ENCODE peak calls at places on chromosomes 12 and 14, in ten cellular contexts. F is mesenteric fat pad; C is D721Med; Z is stimulated activated CD8-positive, alpha-beta memory T cell treated with anti-CD3 and anti-CD28 coated beads, Interleukin-7, amount 100 ng/mL, for 24 hours; H is NCI-H1436; X is stimulated activated CD4-positive, alpha-beta T cell treated with anti-CD3 and anti-CD28 coated beads, TNF-alpha, amount 100 ng/mL, for 4 hours; S is lower leg skin; N is OCI-LY7; I is ACHN; U is CD8-positive, alpha-beta T cell. B is an unnamed sample.

GRCh38 chr14:20690848-20691640 is 2.5 kb downstream of the ANG start:
- DNase-seq in H (peak), Z (no peak), U (no peak), F (no peak), I (peak), C (peak), N (peak), S (no peak), X (no peak), B (peak)

GRCh38 chr14:74501135-74501614 is 7.6 kb downstream of the ISCA2 start:
- DNase-seq in C (no peak), H (no peak), F (no peak), U (no peak), N (peak), X (no peak), I (peak), Z (no peak), S (peak), B (no peak)

GRCh38 chr12:111995782-111996480 is 17.0 kb downstream of the TMEM116 start:
- DNase-seq in F (no peak), I (no peak), Z (no peak), S (no peak), C (no peak), H (no peak), X (no peak), U (no peak), N (no peak), B (no peak)

GRCh38 chr14:31902002-31902401 is 175.1 kb upstream of the ARHGAP5 start:
- DNase-seq in X (no peak), F (no peak), S (no peak), Z (no peak), H (no peak), I (no peak), U (no peak), N (no peak), C (no peak), B (no peak)

GRCh38 chr12:48783432-48783831 is 5.5 kb downstream of the ADCY6 start:
- DNase-seq in X (no peak), S (no peak), U (no peak), Z (no peak), C (no peak), I (no peak), H (no peak), F (no peak), N (no peak), B (no peak)

GRCh38 chr12:666766-667308 is 3.6 kb upstream of the NINJ2 start:
- DNase-seq in U (no peak), S (peak), F (no peak), H (no peak), N (no peak), Z (no peak), X (no peak), C (no peak), I (no peak), B (no peak)

GRCh38 chr12:14961466-14962155 is at the start of gene ARHGDIB:
- DNase-seq in U (peak), I (no peak), N (peak), X (no peak), H (no peak), C (no peak), S (peak), F (no peak), Z (no peak), B (peak)

GRCh38 chr14:71355324-71356201 is 448.3 kb downstream of the PCNX1 start:
- DNase-seq in S (no peak), U (no peak), N (no peak), H (no peak), F (no peak), I (no peak), C (no peak), Z (no peak), X (no peak), B (no peak)

GRCh38 chr12:115879354-115879753 is 398.1 kb downstream of the MED13L start:
- DNase-seq in H (no peak), U (no peak), I (no peak), X (no peak), Z (no peak), F (no peak), C (no peak), N (no peak), S (no peak), B (no peak)

GRCh38 chr14:98725676-98726075 is 546.3 kb downstream of the BCL11B start:
- DNase-seq in N (no peak), F (no peak), S (no peak), C (no peak), Z (no peak), U (no peak), X (no peak), H (no peak), I (no peak), B (no peak)

GRCh38 chr14:63308723-63309317 is 9.9 kb downstream of the GPHB5 start:
- DNase-seq in X (no peak), S (no peak), F (no peak), N (peak), Z (no peak), C (no peak), I (peak), U (no peak), H (peak), B (no peak)

GRCh38 chr12:32134144-32134888 is 27.7 kb downstream of the BICD1 start:
- DNase-seq in F (no peak), S (no peak), U (no peak), N (peak), I (peak), X (no peak), C (no peak), H (no peak), Z (peak), B (no peak)

GRCh38 chr14:35808076-35808657 is 928 bp downstream of the RALGAPA1 start:
- DNase-seq in U (no peak), S (no peak), H (peak), I (peak), F (no peak), X (no peak), C (no peak), Z (no peak), N (peak), B (no peak)

GRCh38 chr14:103186894-103187586 is 63.8 kb downstream of the TNFAIP2 start:
- DNase-seq in X (no peak), C (no peak), U (no peak), F (peak), N (no peak), H (no peak), S (peak), I (no peak), Z (no peak), B (no peak)

GRCh38 chr14:52485350-52485960 is 66.8 kb downstream of the TXNDC16 start:
- DNase-seq in I (no peak), Z (no peak), N (no peak), C (no peak), H (no peak), S (no peak), F (no peak), X (no peak), U (no peak), B (no peak)

GRCh38 chr12:115078988-115079387 is 395.0 kb upstream of the TBX3 start:
- DNase-seq in I (no peak), Z (no peak), N (no peak), U (no peak), H (no peak), F (no peak), S (no peak), X (no peak), C (no peak), B (no peak)

GRCh38 chr14:23610090-23610814 is 25.9 kb upstream of the DHRS2 start:
- DNase-seq in C (no peak), Z (no peak), U (no peak), X (no peak), F (no peak), N (no peak), S (peak), H (no peak), I (no peak), B (no peak)

GRCh38 chr14:76330411-76331327 is 45.3 kb upstream of the ESRRB start:
- DNase-seq in F (peak), S (no peak), C (no peak), I (no peak), U (no peak), X (no peak), N (no peak), Z (no peak), H (no peak), B (no peak)

GRCh38 chr12:124391340-124392261 is 96.7 kb downstream of the RFLNA start:
- DNase-seq in X (peak), Z (peak), N (peak), S (peak), C (no peak), I (peak), U (peak), F (no peak), H (no peak), B (peak)

GRCh38 chr14:105537580-105538474 is 11.4 kb downstream of the TMEM121 start:
- DNase-seq in U (peak), N (peak), I (peak), Z (no peak), H (peak), F (no peak), X (peak), C (peak), S (no peak), B (peak)

GRCh38 chr12:5187136-5187535 is 143.5 kb downstream of the KCNA5 start:
- DNase-seq in S (no peak), U (no peak), Z (no peak), C (no peak), N (no peak), I (no peak), F (no peak), X (no peak), H (no peak), B (no peak)

GRCh38 chr14:105325303-105325702 is 10.8 kb downstream of the PACS2 start:
- DNase-seq in S (no peak), Z (no peak), X (no peak), C (no peak), N (no peak), H (no peak), U (no peak), I (no peak), F (no peak), B (no peak)

GRCh38 chr14:104826197-104826857 is 25.4 kb downstream of the ZBTB42 start:
- DNase-seq in X (peak), C (peak), H (peak), I (peak), Z (peak), S (peak), U (peak), F (peak), N (peak), B (peak)